ENCODE peak calls at places on chromosomes 7 and 10, in eight cellular contexts. F is CD8-positive, alpha-beta T cell; G is AG10803; M is heart left ventricle; E is fibroblast of mammary gland; I is adrenal gland; N is astrocyte; P is coronary artery. K is an unnamed sample.

GRCh38 chr7:68203246-68203645 is 1206.6 kb downstream of the TYW1 start:
- DNase-seq in G (no peak), F (no peak), N (no peak), P (no peak), M (no peak), I (no peak), E (no peak), K (no peak)

GRCh38 chr10:131198843-131199242 is 112.7 kb downstream of the TCERG1L start:
- DNase-seq in I (no peak), E (no peak), M (no peak), P (peak; percentile 57), N (no peak), G (no peak), F (no peak), K (no peak)

GRCh38 chr7:35379481-35379880 is 125.6 kb upstream of the TBX20 start:
- DNase-seq in N (no peak), G (no peak), I (peak; percentile 39), E (no peak), F (no peak), P (peak; percentile 46), M (no peak), K (no peak)

GRCh38 chr10:29946953-29947700 is 112.3 kb downstream of the JCAD start:
- DNase-seq in P (peak; percentile 91), E (peak; percentile 96), G (peak; percentile 89), N (peak; percentile 94), F (no peak), I (peak; percentile 45), M (peak; percentile 37), K (peak; percentile 81)

GRCh38 chr10:62264126-62264525 is 4.5 kb downstream of the RTKN2 start:
- DNase-seq in I (no peak), N (no peak), M (no peak), P (no peak), G (no peak), E (no peak), F (no peak), K (no peak)

GRCh38 chr10:89201345-89202032 is 5.6 kb downstream of the CH25H start:
- DNase-seq in I (no peak), G (no peak), N (no peak), P (no peak), F (no peak), E (peak; percentile 14), M (no peak), K (no peak)

GRCh38 chr10:97534746-97535367 is 36.1 kb downstream of the UBTD1 start:
- DNase-seq in F (peak; percentile 16), I (peak; percentile 44), M (no peak), G (no peak), P (no peak), E (peak; percentile 38), N (no peak), K (peak; percentile 40)

GRCh38 chr7:140726304-140726703 is 29.8 kb downstream of the NDUFB2 start:
- DNase-seq in E (peak; percentile 42), F (no peak), G (peak; percentile 15), N (no peak), P (no peak), I (no peak), M (no peak), K (no peak)

GRCh38 chr10:13316635-13317311 is 16.9 kb upstream of the PHYH start:
- DNase-seq in P (no peak), F (no peak), M (no peak), G (no peak), N (no peak), E (no peak), I (no peak), K (no peak)

GRCh38 chr10:45373783-45374450 is at the start of gene ALOX5:
- DNase-seq in P (peak; percentile 77), E (no peak), M (peak; percentile 68), N (no peak), I (peak; percentile 70), G (no peak), F (no peak), K (peak; percentile 44)

DNA sequence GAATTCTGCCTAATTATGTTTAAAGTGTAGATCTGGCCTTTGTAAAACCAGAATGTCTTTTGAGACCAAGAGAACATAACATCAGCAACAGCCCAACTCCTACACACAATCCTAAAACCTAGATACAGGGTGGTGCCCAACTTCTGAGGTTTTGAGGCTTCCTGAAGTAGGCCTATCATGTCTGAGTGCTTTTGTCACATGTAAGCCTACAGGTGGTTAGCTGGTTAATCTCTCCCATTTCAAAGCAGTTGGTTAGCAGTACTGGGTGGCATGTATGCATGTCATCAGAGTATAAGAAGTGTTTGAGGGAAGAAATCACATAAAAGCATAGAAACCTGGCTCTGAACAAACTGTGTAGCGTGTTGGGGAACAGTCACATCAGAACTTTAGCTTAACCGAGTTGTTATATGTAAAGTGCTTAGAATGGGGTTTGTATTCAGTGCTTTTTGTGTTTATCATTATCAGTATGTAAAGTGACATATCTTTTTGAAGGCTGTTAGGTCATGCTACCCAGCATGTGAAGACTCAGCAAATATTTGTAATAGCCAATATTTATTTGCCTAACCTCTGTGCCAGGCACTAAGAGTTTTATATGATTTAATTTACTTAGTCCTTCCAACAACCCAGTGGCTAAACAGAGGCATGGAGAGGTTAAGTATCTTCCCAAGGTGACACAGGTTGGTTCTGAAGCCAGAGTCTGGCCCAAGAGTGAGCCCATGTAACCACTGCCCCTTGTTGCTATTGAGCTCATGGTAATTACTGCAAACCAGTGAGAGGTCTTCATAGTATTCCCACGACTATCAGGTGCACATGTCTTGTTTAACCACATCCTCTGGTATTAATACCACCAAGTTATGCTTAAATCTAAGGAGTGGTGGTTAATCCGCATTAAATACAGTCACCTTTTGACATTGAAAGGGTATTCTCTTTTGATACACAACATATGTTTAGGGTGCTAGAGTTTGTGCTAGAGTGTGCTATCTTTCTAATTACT is 2.6 kb downstream of the ADD3 start:
- DNase-seq in P (no peak), G (no peak), N (no peak), F (peak; percentile 49), I (no peak), M (no peak), E (no peak), K (no peak)
- H3K4me3 ChIP-seq in P (peak overlapping the region; percentile 93), G (peak overlapping the region; percentile 11), N (no peak overlapping the region), F (peak overlapping the region; percentile 85), I (no peak overlapping the region), M (peak overlapping the region; percentile 91), E (no peak overlapping the region), K (no peak overlapping the region)

GRCh38 chr7:96991850-96992623 is 13.3 kb upstream of the DLX6 start:
- DNase-seq in E (no peak), I (no peak), F (no peak), G (no peak), P (no peak), N (no peak), M (no peak), K (no peak)
- H3K4me3 ChIP-seq in E (no peak overlapping the region), I (no peak overlapping the region), F (no peak overlapping the region), G (no peak overlapping the region), P (peak overlapping the region; percentile 17), N (no peak overlapping the region), M (no peak overlapping the region), K (no peak overlapping the region)

GRCh38 chr10:69182005-69182404 is 2.0 kb downstream of the SUPV3L1 start:
- DNase-seq in E (no peak), I (no peak), N (no peak), F (no peak), G (no peak), P (no peak), M (no peak), K (no peak)

GRCh38 chr10:69179089-69179742 is 818 bp upstream of the SUPV3L1 start:
- DNase-seq in P (no peak), N (no peak), G (peak; percentile 54), E (peak; percentile 78), F (peak; percentile 47), M (no peak), I (peak; percentile 44), K (no peak)

GRCh38 chr10:69180525-69181204 is 631 bp downstream of the SUPV3L1 start:
- DNase-seq in I (peak; percentile 36), M (no peak), N (peak; percentile 17), G (peak; percentile 25), F (no peak), E (peak; percentile 32), P (no peak), K (peak; percentile 6)

GRCh38 chr10:69181433-69181832 is 1.4 kb downstream of the SUPV3L1 start:
- DNase-seq in I (no peak), P (no peak), F (no peak), M (no peak), G (no peak), E (no peak), N (no peak), K (no peak)

GRCh38 chr10:69179743-69180524 is at the start of gene SUPV3L1:
- DNase-seq in G (peak; percentile 98), I (peak; percentile 97), F (peak; percentile 87), E (peak; percentile 97), P (peak; percentile 91), N (peak; percentile 96), M (peak; percentile 91), K (peak; percentile 94)
- H3K4me3 ChIP-seq in G (peak within 1 kb of the TSS; percentile 99), I (peak within 1 kb of the TSS; percentile 99), F (peak within 1 kb of the TSS; percentile 88), E (peak within 1 kb of the TSS; percentile 99), P (peak within 1 kb of the TSS; percentile 94), N (peak within 1 kb of the TSS; percentile 97), M (peak within 1 kb of the TSS; percentile 94), K (peak within 1 kb of the TSS; percentile 95)

DNA sequence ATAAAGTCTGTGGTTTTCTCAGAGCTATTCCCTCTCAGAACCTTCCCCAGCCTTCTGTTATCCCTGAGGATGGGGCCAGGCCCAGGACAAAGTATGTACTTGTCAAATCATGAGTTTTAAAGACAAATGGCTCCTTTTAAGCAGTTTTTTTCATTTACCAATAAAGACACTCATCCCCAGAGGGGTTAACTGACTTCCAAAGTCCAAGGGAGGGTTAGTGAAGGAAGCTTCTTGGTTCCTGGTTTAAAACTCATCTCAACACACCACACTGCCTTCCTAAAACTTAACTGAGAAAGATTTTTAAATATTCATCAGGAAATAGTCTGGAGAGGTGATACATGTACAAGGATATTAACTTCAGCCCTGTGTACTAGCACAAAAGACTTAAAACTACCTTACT is 15.9 kb downstream of the NMT2 start:
- DNase-seq in F (no peak), G (no peak), E (no peak), N (no peak), P (no peak), M (no peak), I (no peak), K (no peak)
- H3K4me3 ChIP-seq in F (no peak overlapping the region), G (no peak overlapping the region), E (no peak overlapping the region), N (no peak overlapping the region), P (no peak overlapping the region), M (no peak overlapping the region), I (no peak overlapping the region), K (no peak overlapping the region)

GRCh38 chr7:50305697-50306300 is 1.3 kb downstream of the IKZF1 start:
- DNase-seq in I (no peak), G (no peak), P (no peak), F (no peak), N (no peak), E (no peak), M (no peak), K (no peak)
- H3K4me3 ChIP-seq in I (no peak overlapping the region), G (no peak overlapping the region), P (peak overlapping the region; percentile 66), F (peak overlapping the region; percentile 96), N (no peak overlapping the region), E (no peak overlapping the region), M (peak overlapping the region; percentile 76), K (no peak overlapping the region)

K was measured in MG63.